ENCODE peak calls at places on chromosomes 6 and 20, in eight cellular contexts. J is HCT116, S is transverse colon, C is heart left ventricle, L is A549, K is adrenal gland, B is breast epithelium, D is lower leg skin. M is an unnamed sample.

GRCh38 chr6:170052991-170053821 is 237.7 kb downstream of the DLL1 start:
- DNase-seq in L (no peak), J (no peak), C (peak; percentile 9), K (no peak), B (peak; percentile 51), D (no peak), S (peak; percentile 5), M (peak; percentile 42)

GRCh38 chr20:25676164-25676809 is 20.4 kb downstream of the ZNF337 start:
- DNase-seq in K (peak; percentile 69), C (no peak), J (no peak), D (no peak), L (peak; percentile 46), B (no peak), S (no peak), M (no peak)

GRCh38 chr20:50717312-50717711 is 14.1 kb upstream of the PARD6B start:
- DNase-seq in B (no peak), J (no peak), S (no peak), C (no peak), D (no peak), K (no peak), L (no peak), M (no peak)

GRCh38 chr6:26246057-26246456 is 118.9 kb upstream of the BTN3A2 start:
- DNase-seq in D (no peak), C (no peak), L (no peak), S (no peak), K (no peak), J (no peak), B (no peak), M (no peak)

GRCh38 chr20:43749734-43750294 is 23.0 kb upstream of the GTSF1L start:
- DNase-seq in B (peak; percentile 70), L (peak; percentile 44), K (peak; percentile 72), S (peak; percentile 85), C (peak; percentile 76), J (peak; percentile 29), D (peak; percentile 55), M (peak; percentile 76)

GRCh38 chr20:44643596-44644383 is 7.7 kb downstream of the ADA start:
- DNase-seq in C (peak; percentile 75), L (peak; percentile 93), D (peak; percentile 34), K (peak; percentile 80), S (peak; percentile 51), B (no peak), J (no peak), M (peak; percentile 76)

GRCh38 chr6:40308533-40309306 is 278.4 kb downstream of the LRFN2 start:
- DNase-seq in D (peak; percentile 43), S (peak; percentile 64), J (peak; percentile 13), K (peak; percentile 53), B (peak; percentile 60), L (peak; percentile 13), C (peak; percentile 45), M (peak; percentile 82)

GRCh38 chr6:165055231-165055630 is 254.2 kb downstream of the C6orf118 start:
- DNase-seq in K (no peak), S (no peak), D (no peak), C (no peak), B (no peak), J (no peak), L (peak; percentile 4), M (no peak)

GRCh38 chr20:57658447-57659130 is 38.4 kb upstream of the ZBP1 start:
- DNase-seq in S (peak; percentile 6), L (no peak), D (peak; percentile 12), B (peak; percentile 44), C (peak; percentile 16), J (no peak), K (peak; percentile 5), M (no peak)

DNA sequence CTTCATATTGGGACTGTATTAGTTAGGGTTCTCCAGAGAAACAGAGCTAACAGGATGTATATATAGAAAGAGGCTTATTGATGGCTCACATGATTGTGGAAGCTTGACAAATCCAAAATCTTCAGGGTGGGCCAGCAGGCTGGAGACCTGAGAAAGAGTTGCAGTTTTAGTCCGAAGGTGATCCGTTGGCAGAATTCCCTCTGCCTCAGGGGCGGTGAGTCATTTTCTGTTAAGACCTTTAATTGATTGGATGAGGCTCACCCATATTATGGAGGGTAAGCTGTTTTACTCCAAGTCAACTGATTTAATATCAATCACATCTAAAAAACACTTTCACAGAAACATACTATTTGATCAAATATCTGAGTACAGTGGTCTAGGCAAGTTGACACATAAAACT is 113.6 kb downstream of the FLRT3 start:
- DNase-seq in C (no peak), B (no peak), S (no peak), D (no peak), K (no peak), L (no peak), J (no peak), M (no peak)
- TF ChIP-seq POLR2A in C (no peak), B (no peak), S (no peak), D (no peak), K (no peak), L (no peak), J (no peak), M (no peak)

DNA sequence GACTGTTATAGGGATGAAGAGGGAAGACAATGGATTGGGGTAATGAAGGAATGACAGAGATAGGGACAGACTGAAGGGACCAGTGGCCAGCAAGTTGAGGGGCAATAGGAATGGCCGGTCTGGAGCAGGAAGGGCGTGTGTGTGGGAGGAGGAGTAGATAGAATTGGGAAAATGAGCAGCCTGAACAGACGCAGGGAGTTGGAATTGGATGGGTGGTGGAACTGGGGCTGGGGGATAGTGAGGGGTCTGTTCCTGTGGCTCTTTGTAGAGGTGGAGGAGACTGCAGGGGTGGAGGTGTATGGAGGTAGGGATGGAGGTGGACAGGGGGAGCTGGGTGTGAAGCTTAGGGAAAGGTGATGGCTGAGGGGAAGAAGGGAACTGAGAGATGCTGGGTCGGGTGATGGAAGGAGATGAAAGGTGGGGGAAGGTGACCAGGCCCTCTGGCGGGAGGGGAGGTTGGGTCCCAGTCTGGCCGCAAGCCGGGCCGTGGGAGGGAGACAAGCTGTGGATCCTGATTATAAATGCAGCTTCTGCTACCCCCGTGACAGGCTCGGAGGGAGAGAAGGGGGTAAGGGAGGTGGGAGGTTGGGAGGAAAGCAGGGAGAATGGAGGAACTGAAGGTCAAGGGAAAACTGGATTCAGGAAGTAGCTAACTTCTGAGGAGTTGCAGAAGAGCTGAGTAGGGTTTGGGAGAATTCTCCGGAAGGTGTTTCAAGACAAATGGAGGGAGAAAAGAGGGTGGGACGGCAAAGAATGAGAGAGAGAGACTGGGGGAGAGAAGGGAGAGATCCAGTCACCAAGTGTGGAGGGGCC is 5.2 kb downstream of the SYNGAP1 start:
- DNase-seq in L (no peak), K (no peak), S (no peak), J (no peak), D (no peak), C (no peak), B (no peak), M (no peak)
- TF ChIP-seq POLR2A in L (no peak), K (no peak), S (no peak), J (no peak), D (no peak), C (no peak), B (no peak), M (peak; percentile 4)

GRCh38 chr6:96832780-96833179 is 4.5 kb downstream of the GPR63 start:
- DNase-seq in K (no peak), S (no peak), L (no peak), J (no peak), C (no peak), B (no peak), D (no peak), M (no peak)

GRCh38 chr6:96834070-96834469 is 3.2 kb downstream of the GPR63 start:
- DNase-seq in D (no peak), L (no peak), B (no peak), S (no peak), C (no peak), K (no peak), J (no peak), M (no peak)

GRCh38 chr6:96841241-96841824 is 4.1 kb upstream of the GPR63 start:
- DNase-seq in C (no peak), J (no peak), D (no peak), K (no peak), L (no peak), B (no peak), S (no peak), M (no peak)

GRCh38 chr6:96836579-96837137 is 619 bp downstream of the GPR63 start:
- DNase-seq in B (no peak), S (no peak), D (no peak), J (no peak), K (peak; percentile 21), C (no peak), L (peak; percentile 1), M (no peak)

GRCh38 chr6:96837138-96837971 is at the start of gene GPR63:
- DNase-seq in K (peak; percentile 70), D (peak; percentile 25), C (peak; percentile 56), L (peak; percentile 77), B (peak; percentile 52), S (peak; percentile 82), J (peak; percentile 69), M (peak; percentile 89)
- TF ChIP-seq POLR2A in K (peak; percentile 59), D (no peak), C (peak; percentile 24), L (peak; percentile 35), B (no peak), S (peak; percentile 19), J (peak; percentile 83), M (peak; percentile 31)

GRCh38 chr6:37781788-37782187 is 37.7 kb upstream of the ZFAND3 start:
- DNase-seq in D (no peak), K (no peak), J (no peak), S (no peak), B (no peak), L (no peak), C (no peak), M (no peak)

GRCh38 chr6:37785002-37785687 is 34.4 kb upstream of the ZFAND3 start:
- DNase-seq in D (no peak), L (no peak), B (no peak), S (no peak), C (no peak), K (no peak), J (no peak), M (no peak)

GRCh38 chr6:37784585-37784967 is 35.0 kb upstream of the ZFAND3 start:
- DNase-seq in S (no peak), J (no peak), K (no peak), D (no peak), L (no peak), B (no peak), C (no peak), M (no peak)

GRCh38 chr6:37783831-37784584 is 35.5 kb upstream of the ZFAND3 start:
- DNase-seq in S (no peak), J (no peak), D (no peak), C (no peak), L (no peak), K (no peak), B (no peak), M (no peak)

GRCh38 chr6:37783025-37783825 is 36.3 kb upstream of the ZFAND3 start:
- DNase-seq in C (no peak), B (no peak), D (no peak), K (peak; percentile 25), L (no peak), J (no peak), S (no peak), M (no peak)
- TF ChIP-seq POLR2A in C (no peak), B (no peak), D (no peak), K (no peak), L (no peak), J (no peak), S (no peak), M (no peak)

M was measured in Peyer's patch.